ENCODE peak calls at places on chromosome 4, in six cellular contexts. I is lung, P is H1, D is left ventricle myocardium inferior, X is left lung, N is uterus. T is an unnamed sample.

GRCh38 chr4:47686294-47686872 is 151.5 kb downstream of the CORIN start:
- DNase-seq in I (peak), P (peak), D (peak), X (peak), N (peak), T (no peak)

GRCh38 chr4:48756689-48757220 is 23.3 kb downstream of the FRYL start:
- DNase-seq in I (no peak), P (no peak), D (no peak), X (no peak), N (no peak), T (no peak)

GRCh38 chr4:85946821-85947220 is 413.0 kb downstream of the MAPK10 start:
- DNase-seq in I (no peak), P (no peak), D (no peak), X (no peak), N (no peak), T (no peak)

GRCh38 chr4:75705198-75705712 is 19.1 kb upstream of the USO1 start:
- DNase-seq in I (no peak), P (peak), D (no peak), X (no peak), N (no peak), T (peak)

GRCh38 chr4:96154676-96155075 is 314.8 kb downstream of the PDHA2 start:
- DNase-seq in I (no peak), P (no peak), D (no peak), X (no peak), N (no peak), T (no peak)

GRCh38 chr4:66340286-66340893 is 670.1 kb upstream of the EPHA5 start:
- DNase-seq in I (no peak), P (no peak), D (no peak), X (no peak), N (no peak), T (no peak)

GRCh38 chr4:8819019-8819418 is 52.6 kb downstream of the HMX1 start:
- DNase-seq in I (no peak), P (no peak), D (no peak), X (peak), N (no peak), T (no peak)

GRCh38 chr4:10496200-10496599 is 39.0 kb upstream of the ZNF518B start:
- DNase-seq in I (no peak), P (peak), D (no peak), X (no peak), N (no peak), T (peak)

GRCh38 chr4:48635310-48635709 is 144.8 kb downstream of the FRYL start:
- DNase-seq in I (no peak), P (no peak), D (no peak), X (no peak), N (no peak), T (no peak)

GRCh38 chr4:169677150-169677732 is 56.9 kb downstream of the CLCN3 start:
- DNase-seq in I (no peak), P (no peak), D (no peak), X (no peak), N (no peak), T (no peak)

GRCh38 chr4:87974856-87975462 is 555 bp upstream of the SPP1 start:
- DNase-seq in I (no peak), P (no peak), D (no peak), X (peak), N (no peak), T (no peak)

GRCh38 chr4:57131849-57132745 is 21.9 kb upstream of the IGFBP7 start:
- DNase-seq in I (no peak), P (no peak), D (no peak), X (no peak), N (no peak), T (no peak)

GRCh38 chr4:123477804-123478209 is 81.2 kb downstream of the SPRY1 start:
- DNase-seq in I (no peak), P (no peak), D (no peak), X (no peak), N (no peak), T (no peak)

GRCh38 chr4:68599150-68599549 is 23.0 kb upstream of the UGT2B17 start:
- DNase-seq in I (no peak), P (no peak), D (no peak), X (no peak), N (no peak), T (no peak)

GRCh38 chr4:84915396-84915780 is 51.1 kb downstream of the WDFY3 start:
- DNase-seq in I (no peak), P (no peak), D (no peak), X (no peak), N (no peak), T (no peak)
- H3K4me3 ChIP-seq in I (no peak), P (no peak), D (no peak), X (no peak), N (no peak), T (no peak)

GRCh38 chr4:173450281-173450680 is 51.4 kb upstream of the SCRG1 start:
- DNase-seq in I (no peak), P (no peak), D (no peak), X (no peak), N (no peak), T (no peak)

GRCh38 chr4:173448557-173448918 is 49.6 kb upstream of the SCRG1 start:
- DNase-seq in I (no peak), P (no peak), D (no peak), X (no peak), N (no peak), T (no peak)

GRCh38 chr4:173448919-173449641 is 50.2 kb upstream of the SCRG1 start:
- DNase-seq in I (no peak), P (no peak), D (peak), X (no peak), N (no peak), T (no peak)

GRCh38 chr4:173446416-173446815 is 47.5 kb upstream of the SCRG1 start:
- DNase-seq in I (no peak), P (no peak), D (no peak), X (no peak), N (no peak), T (no peak)

GRCh38 chr4:173448103-173448502 is 49.2 kb upstream of the SCRG1 start:
- DNase-seq in I (no peak), P (no peak), D (peak), X (no peak), N (no peak), T (no peak)
- H3K27ac ChIP-seq in I (no peak), P (no peak), D (peak), X (no peak), N (no peak), T (no peak)

DNA sequence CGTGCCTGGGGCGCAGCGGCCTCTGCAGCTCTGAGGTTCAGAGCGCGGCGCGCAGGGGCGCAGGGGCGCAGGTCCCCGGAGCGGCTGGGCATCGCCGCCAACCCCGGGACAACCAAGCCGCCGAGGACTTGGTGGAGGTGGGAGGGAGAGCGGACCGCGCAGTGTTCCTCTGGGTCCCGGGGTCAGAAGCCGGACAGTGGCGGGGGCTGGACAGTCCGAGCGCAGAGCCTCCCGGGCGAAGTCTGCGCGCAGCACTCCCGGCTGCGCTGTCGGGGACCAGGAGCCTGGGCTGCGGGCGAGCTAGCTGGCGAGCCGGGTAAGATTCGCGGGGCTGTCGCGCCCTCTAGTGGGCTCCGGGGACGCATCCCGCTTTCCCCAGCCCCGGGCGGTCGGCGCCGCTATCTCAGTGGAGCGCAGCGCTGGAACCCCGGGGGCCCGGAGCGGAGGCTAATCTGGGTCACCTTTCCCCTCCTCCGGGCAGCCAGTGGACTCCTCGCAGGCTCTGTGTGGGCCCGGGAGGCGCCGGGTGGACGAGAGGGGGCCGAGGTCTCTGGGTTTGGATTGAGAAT is 4.1 kb downstream of the PDGFRA start:
- DNase-seq in I (peak), P (no peak), D (peak), X (peak), N (peak), T (no peak)
- H3K4me3 ChIP-seq in I (peak), P (peak), D (peak), X (peak), N (peak), T (peak)

GRCh38 chr4:151673913-151674520 is 86.8 kb downstream of the GATB start:
- DNase-seq in I (no peak), P (no peak), D (no peak), X (no peak), N (no peak), T (no peak)

GRCh38 chr4:151672996-151673395 is 87.8 kb downstream of the GATB start:
- DNase-seq in I (no peak), P (no peak), D (no peak), X (no peak), N (no peak), T (no peak)

GRCh38 chr4:151675366-151676060 is 85.3 kb downstream of the GATB start:
- DNase-seq in I (no peak), P (no peak), D (no peak), X (no peak), N (no peak), T (no peak)

GRCh38 chr4:151676301-151676700 is 84.5 kb downstream of the GATB start:
- DNase-seq in I (no peak), P (no peak), D (no peak), X (no peak), N (no peak), T (no peak)

GRCh38 chr4:151674804-151675290 is 86.0 kb downstream of the GATB start:
- DNase-seq in I (peak), P (peak), D (no peak), X (peak), N (peak), T (peak)
- H3K27ac ChIP-seq in I (no peak), P (no peak), D (peak), X (no peak), N (peak), T (no peak)

GRCh38 chr4:7805533-7806079 is 134.1 kb downstream of the AFAP1 start:
- DNase-seq in I (peak), P (no peak), D (peak), X (no peak), N (no peak), T (no peak)
- H3K4me3 ChIP-seq in I (no peak), P (no peak), D (no peak), X (no peak), N (no peak), T (no peak)

GRCh38 chr4:6710282-6710681 is 617 bp upstream of the MRFAP1L1 start:
- DNase-seq in I (no peak), P (no peak), D (no peak), X (no peak), N (no peak), T (no peak)
- H3K27ac ChIP-seq in I (peak), P (no peak), D (peak), X (peak), N (peak), T (no peak)

GRCh38 chr4:154740462-154740861 is 3.3 kb upstream of the LRAT start:
- DNase-seq in I (no peak), P (no peak), D (no peak), X (peak), N (no peak), T (no peak)
- H3K4me3 ChIP-seq in I (no peak), P (peak), D (no peak), X (no peak), N (no peak), T (no peak)

T was measured in iPS DF 6.9.